ENCODE peak calls at places on chromosome 5, in nine cellular contexts. One of them, this sample, is unnamed. For H3K36me3 and H3K4me1, the result is how much of the 10 kb centered on the place peaks cover.

GRCh38 chr5:159051431-159052281 is 48.1 kb downstream of the EBF1 start:
- DNase-seq in Peyer's patch: peak
- DNase-seq in tibial artery: peak
- DNase-seq in breast epithelium: no peak
- DNase-seq in PC-9: no peak
- DNase-seq in adrenal gland: peak
- DNase-seq in ovary: peak
- DNase-seq in right atrium auricular region: peak
- DNase-seq in psoas muscle: peak
- DNase-seq in this sample: peak

GRCh38 chr5:122259995-122260394 is 52.0 kb upstream of the SNCAIP start:
- DNase-seq in Peyer's patch: no peak
- DNase-seq in tibial artery: no peak
- DNase-seq in breast epithelium: no peak
- DNase-seq in PC-9: no peak
- DNase-seq in adrenal gland: peak
- DNase-seq in ovary: peak
- DNase-seq in right atrium auricular region: no peak
- DNase-seq in psoas muscle: no peak
- DNase-seq in this sample: no peak

GRCh38 chr5:93916872-93917271 is 175.5 kb upstream of the POU5F2 start:
- DNase-seq in Peyer's patch: no peak
- DNase-seq in tibial artery: no peak
- DNase-seq in breast epithelium: no peak
- DNase-seq in PC-9: no peak
- DNase-seq in adrenal gland: no peak
- DNase-seq in ovary: no peak
- DNase-seq in right atrium auricular region: no peak
- DNase-seq in psoas muscle: no peak
- DNase-seq in this sample: no peak

GRCh38 chr5:108528655-108529054 is 146.8 kb upstream of the FBXL17 start:
- DNase-seq in Peyer's patch: no peak
- DNase-seq in tibial artery: no peak
- DNase-seq in breast epithelium: no peak
- DNase-seq in PC-9: no peak
- DNase-seq in adrenal gland: no peak
- DNase-seq in ovary: no peak
- DNase-seq in right atrium auricular region: no peak
- DNase-seq in psoas muscle: no peak
- DNase-seq in this sample: no peak

GRCh38 chr5:154038604-154039457 is at the start of the genes FAM114A2 and MFAP3:
- DNase-seq in Peyer's patch: peak
- DNase-seq in tibial artery: peak
- DNase-seq in breast epithelium: peak
- DNase-seq in PC-9: peak
- DNase-seq in adrenal gland: peak
- DNase-seq in ovary: peak
- DNase-seq in right atrium auricular region: peak
- DNase-seq in psoas muscle: peak
- DNase-seq in this sample: peak

GRCh38 chr5:109486200-109486804 is 76.5 kb upstream of the PJA2 start:
- DNase-seq in Peyer's patch: no peak
- DNase-seq in tibial artery: no peak
- DNase-seq in breast epithelium: no peak
- DNase-seq in PC-9: no peak
- DNase-seq in adrenal gland: no peak
- DNase-seq in ovary: no peak
- DNase-seq in right atrium auricular region: no peak
- DNase-seq in psoas muscle: no peak
- DNase-seq in this sample: no peak

GRCh38 chr5:178525906-178526732 is 64.1 kb downstream of the COL23A1 start:
- DNase-seq in Peyer's patch: no peak
- DNase-seq in tibial artery: no peak
- DNase-seq in breast epithelium: no peak
- DNase-seq in PC-9: no peak
- DNase-seq in adrenal gland: no peak
- DNase-seq in ovary: no peak
- DNase-seq in right atrium auricular region: no peak
- DNase-seq in psoas muscle: no peak
- DNase-seq in this sample: no peak

GRCh38 chr5:109313123-109313522 is 96.7 kb downstream of the PJA2 start:
- DNase-seq in Peyer's patch: no peak
- DNase-seq in tibial artery: no peak
- DNase-seq in breast epithelium: no peak
- DNase-seq in PC-9: no peak
- DNase-seq in adrenal gland: no peak
- DNase-seq in ovary: no peak
- DNase-seq in right atrium auricular region: no peak
- DNase-seq in psoas muscle: no peak
- DNase-seq in this sample: no peak

GRCh38 chr5:156310115-156310514 is 16.8 kb upstream of the SGCD start:
- DNase-seq in Peyer's patch: no peak
- DNase-seq in tibial artery: no peak
- DNase-seq in breast epithelium: no peak
- DNase-seq in PC-9: no peak
- DNase-seq in adrenal gland: no peak
- DNase-seq in ovary: no peak
- DNase-seq in right atrium auricular region: no peak
- DNase-seq in psoas muscle: no peak
- DNase-seq in this sample: no peak

GRCh38 chr5:72191404-72191803 is 84.1 kb downstream of the MAP1B start:
- DNase-seq in Peyer's patch: no peak
- DNase-seq in tibial artery: no peak
- DNase-seq in breast epithelium: no peak
- DNase-seq in PC-9: no peak
- DNase-seq in adrenal gland: no peak
- DNase-seq in ovary: no peak
- DNase-seq in right atrium auricular region: no peak
- DNase-seq in psoas muscle: no peak
- DNase-seq in this sample: no peak

GRCh38 chr5:108028411-108028810 is 353.5 kb downstream of the FBXL17 start:
- DNase-seq in Peyer's patch: no peak
- DNase-seq in tibial artery: no peak
- DNase-seq in breast epithelium: no peak
- DNase-seq in PC-9: no peak
- DNase-seq in adrenal gland: no peak
- DNase-seq in ovary: no peak
- DNase-seq in right atrium auricular region: no peak
- DNase-seq in psoas muscle: no peak
- DNase-seq in this sample: peak

GRCh38 chr5:36777105-36777757 is 99.3 kb upstream of the NIPBL start:
- DNase-seq in Peyer's patch: peak
- DNase-seq in tibial artery: peak
- DNase-seq in breast epithelium: no peak
- DNase-seq in PC-9: no peak
- DNase-seq in adrenal gland: peak
- DNase-seq in ovary: peak
- DNase-seq in right atrium auricular region: no peak
- DNase-seq in psoas muscle: no peak
- DNase-seq in this sample: peak

GRCh38 chr5:113212244-113212920 is 222.4 kb downstream of the TSSK1B start:
- DNase-seq in Peyer's patch: no peak
- DNase-seq in tibial artery: no peak
- DNase-seq in breast epithelium: peak
- DNase-seq in PC-9: no peak
- DNase-seq in adrenal gland: peak
- DNase-seq in ovary: peak
- DNase-seq in right atrium auricular region: no peak
- DNase-seq in psoas muscle: no peak
- DNase-seq in this sample: peak

GRCh38 chr5:53249529-53249928 is 140.0 kb upstream of the MOCS2 start:
- DNase-seq in Peyer's patch: peak
- DNase-seq in tibial artery: peak
- DNase-seq in breast epithelium: no peak
- DNase-seq in PC-9: peak
- DNase-seq in adrenal gland: peak
- DNase-seq in ovary: no peak
- DNase-seq in right atrium auricular region: no peak
- DNase-seq in psoas muscle: peak
- DNase-seq in this sample: no peak

GRCh38 chr5:134659456-134659855 is 10.9 kb downstream of the SEC24A start:
- DNase-seq in Peyer's patch: no peak
- DNase-seq in tibial artery: no peak
- DNase-seq in breast epithelium: no peak
- DNase-seq in PC-9: no peak
- DNase-seq in adrenal gland: no peak
- DNase-seq in ovary: no peak
- DNase-seq in right atrium auricular region: no peak
- DNase-seq in psoas muscle: no peak
- DNase-seq in this sample: no peak

GRCh38 chr5:134664448-134664847 is 15.9 kb downstream of the SEC24A start:
- DNase-seq in Peyer's patch: peak
- DNase-seq in tibial artery: no peak
- DNase-seq in breast epithelium: no peak
- DNase-seq in PC-9: no peak
- DNase-seq in adrenal gland: no peak
- DNase-seq in ovary: no peak
- DNase-seq in right atrium auricular region: no peak
- DNase-seq in psoas muscle: no peak
- DNase-seq in this sample: no peak

GRCh38 chr5:134659922-134660321 is 11.3 kb downstream of the SEC24A start:
- DNase-seq in Peyer's patch: no peak
- DNase-seq in tibial artery: no peak
- DNase-seq in breast epithelium: no peak
- DNase-seq in PC-9: no peak
- DNase-seq in adrenal gland: no peak
- DNase-seq in ovary: no peak
- DNase-seq in right atrium auricular region: no peak
- DNase-seq in psoas muscle: no peak
- DNase-seq in this sample: no peak

GRCh38 chr5:134662971-134663370 is 14.4 kb downstream of the SEC24A start:
- DNase-seq in Peyer's patch: no peak
- DNase-seq in tibial artery: no peak
- DNase-seq in breast epithelium: no peak
- DNase-seq in PC-9: no peak
- DNase-seq in adrenal gland: peak
- DNase-seq in ovary: no peak
- DNase-seq in right atrium auricular region: no peak
- DNase-seq in psoas muscle: no peak
- DNase-seq in this sample: no peak
- H3K36me3 ChIP-seq in Peyer's patch: under half
- H3K36me3 ChIP-seq in tibial artery: under half
- H3K36me3 ChIP-seq in breast epithelium: under half
- H3K36me3 ChIP-seq in PC-9: under half
- H3K36me3 ChIP-seq in adrenal gland: under half
- H3K36me3 ChIP-seq in ovary: under half
- H3K36me3 ChIP-seq in right atrium auricular region: under half
- H3K36me3 ChIP-seq in psoas muscle: under half
- H3K36me3 ChIP-seq in this sample: under half

DNA sequence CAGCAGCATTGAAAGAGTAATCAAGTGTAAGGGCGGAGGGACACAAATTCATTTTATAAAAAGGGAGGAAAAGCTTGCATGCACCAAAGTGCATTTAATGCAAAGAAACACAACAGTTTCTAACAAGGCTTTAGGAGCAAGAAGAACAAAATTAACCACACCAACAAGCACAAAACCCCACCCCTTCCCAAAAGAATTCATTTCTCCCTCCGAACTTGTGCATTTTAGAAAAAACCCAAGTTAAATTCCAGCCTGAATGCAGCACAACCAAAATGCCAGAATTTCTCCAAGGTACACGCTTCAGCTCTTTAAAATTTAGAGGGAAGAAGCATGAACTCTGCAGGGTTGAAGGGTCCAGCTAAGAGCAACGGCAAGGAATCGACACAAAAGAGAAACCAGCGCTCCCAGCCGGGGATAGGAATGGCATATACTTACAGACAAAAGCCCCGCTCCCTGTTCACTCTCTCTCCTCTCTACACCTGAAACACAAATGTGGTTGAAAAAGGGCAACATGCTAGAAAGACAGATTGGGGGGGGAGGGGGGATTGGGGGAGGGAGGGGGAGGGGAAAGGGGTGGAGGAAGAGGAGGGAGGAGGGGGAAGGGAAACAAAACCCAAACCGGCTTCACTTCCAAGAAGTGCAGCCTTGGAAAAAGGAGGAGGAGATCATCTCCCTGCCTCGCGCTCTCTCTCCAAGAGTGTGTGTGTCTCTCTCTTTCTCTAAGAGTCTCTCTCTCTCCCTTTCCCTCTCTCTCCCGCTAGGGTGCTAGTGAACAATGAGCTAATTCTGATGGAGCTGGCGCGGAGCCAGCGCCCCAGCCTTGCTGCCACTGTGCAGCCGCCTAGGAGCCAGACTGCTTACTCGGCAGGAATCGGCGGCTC is at the start of gene NREP:
- DNase-seq in Peyer's patch: peak
- DNase-seq in tibial artery: peak
- DNase-seq in breast epithelium: peak
- DNase-seq in PC-9: peak
- DNase-seq in adrenal gland: peak
- DNase-seq in ovary: peak
- DNase-seq in right atrium auricular region: peak
- DNase-seq in psoas muscle: peak
- DNase-seq in this sample: peak
- TF ChIP-seq CTCF in Peyer's patch: peak
- TF ChIP-seq CTCF in tibial artery: peak
- TF ChIP-seq CTCF in breast epithelium: peak
- TF ChIP-seq CTCF in PC-9: peak
- TF ChIP-seq CTCF in adrenal gland: peak
- TF ChIP-seq CTCF in ovary: peak
- TF ChIP-seq CTCF in right atrium auricular region: no peak
- TF ChIP-seq CTCF in psoas muscle: peak
- TF ChIP-seq CTCF in this sample: peak

DNA sequence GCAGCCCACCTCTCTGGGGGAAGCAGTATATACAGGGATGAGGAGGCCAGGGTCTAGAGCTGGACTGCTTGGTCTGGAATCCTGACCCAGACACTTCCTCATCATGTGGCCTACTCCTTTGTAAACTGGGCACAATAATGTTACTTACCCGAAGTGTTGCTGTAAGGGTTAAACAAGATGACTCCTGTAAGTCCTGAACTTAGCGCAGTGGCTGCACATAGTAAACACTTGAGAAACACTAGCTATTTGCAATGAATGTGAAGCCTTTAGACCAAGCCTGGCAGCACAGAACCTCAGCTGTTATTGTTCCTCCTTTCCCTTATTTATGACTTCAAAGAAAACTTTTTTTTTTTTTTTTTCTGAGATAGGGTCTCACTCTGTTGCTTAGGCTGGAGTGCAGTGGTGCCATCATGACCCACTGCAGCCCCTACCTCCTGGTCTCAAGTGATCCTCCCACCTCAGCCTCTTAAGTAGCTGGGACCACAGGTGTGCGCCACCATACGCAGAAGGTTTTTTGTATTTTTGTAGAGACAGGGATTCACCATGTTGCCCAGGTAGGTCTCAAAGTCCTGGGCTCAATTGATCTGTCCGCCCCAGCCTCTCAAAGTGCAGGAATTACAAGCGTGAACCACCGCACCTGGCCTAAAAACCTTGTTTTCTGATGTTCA is 96.2 kb upstream of the IL6ST start:
- DNase-seq in Peyer's patch: no peak
- DNase-seq in tibial artery: no peak
- DNase-seq in breast epithelium: no peak
- DNase-seq in PC-9: no peak
- DNase-seq in adrenal gland: no peak
- DNase-seq in ovary: no peak
- DNase-seq in right atrium auricular region: no peak
- DNase-seq in psoas muscle: no peak
- DNase-seq in this sample: no peak
- H3K4me1 ChIP-seq in Peyer's patch: under half
- H3K4me1 ChIP-seq in tibial artery: under half
- H3K4me1 ChIP-seq in breast epithelium: under half
- H3K4me1 ChIP-seq in PC-9: under half
- H3K4me1 ChIP-seq in adrenal gland: under half
- H3K4me1 ChIP-seq in ovary: under half
- H3K4me1 ChIP-seq in right atrium auricular region: under half
- H3K4me1 ChIP-seq in psoas muscle: under half
- H3K4me1 ChIP-seq in this sample: under half

GRCh38 chr5:34765662-34766061 is 73.3 kb upstream of the TTC23L start:
- DNase-seq in Peyer's patch: no peak
- DNase-seq in tibial artery: no peak
- DNase-seq in breast epithelium: no peak
- DNase-seq in PC-9: no peak
- DNase-seq in adrenal gland: no peak
- DNase-seq in ovary: no peak
- DNase-seq in right atrium auricular region: no peak
- DNase-seq in psoas muscle: no peak
- DNase-seq in this sample: no peak
- H3K36me3 ChIP-seq in Peyer's patch: under half
- H3K36me3 ChIP-seq in tibial artery: under half
- H3K36me3 ChIP-seq in breast epithelium: under half
- H3K36me3 ChIP-seq in PC-9: half or more
- H3K36me3 ChIP-seq in adrenal gland: under half
- H3K36me3 ChIP-seq in ovary: under half
- H3K36me3 ChIP-seq in right atrium auricular region: under half
- H3K36me3 ChIP-seq in psoas muscle: under half
- H3K36me3 ChIP-seq in this sample: under half